ENCODE peak calls at places on chromosomes 1 and 21, in ten cellular contexts. P, L, S, Q, B, O, U, R, D and G are unnamed samples.

GRCh38 chr1:39845569-39846566 is 37.4 kb downstream of the TRIT1 start:
- DNase-seq in P (peak), L (peak), S (peak), Q (peak), B (peak), O (peak), U (peak), R (peak), D (peak), G (peak)

GRCh38 chr1:208604295-208604694 is 360.1 kb upstream of the PLXNA2 start:
- DNase-seq in P (no peak), L (no peak), S (no peak), Q (no peak), B (no peak), O (peak), U (no peak), R (no peak), D (no peak), G (peak)

GRCh38 chr1:88998716-88999115 is 6.3 kb upstream of the KYAT3 start:
- DNase-seq in P (peak), L (no peak), S (no peak), Q (no peak), B (no peak), O (peak), U (no peak), R (no peak), D (no peak), G (peak)

GRCh38 chr1:14524816-14525215 is 73.7 kb upstream of the KAZN start:
- DNase-seq in P (no peak), L (no peak), S (no peak), Q (no peak), B (no peak), O (no peak), U (no peak), R (no peak), D (no peak), G (no peak)

GRCh38 chr21:31566611-31567010 is 92.9 kb upstream of the SOD1 start:
- DNase-seq in P (no peak), L (no peak), S (no peak), Q (no peak), B (no peak), O (no peak), U (no peak), R (no peak), D (no peak), G (no peak)

GRCh38 chr1:183544598-183545297 is 45.5 kb downstream of the NCF2 start:
- DNase-seq in P (no peak), L (no peak), S (no peak), Q (no peak), B (no peak), O (no peak), U (no peak), R (no peak), D (no peak), G (no peak)

GRCh38 chr1:30515746-30516504 is 207.5 kb downstream of the MATN1 start:
- DNase-seq in P (no peak), L (peak), S (no peak), Q (no peak), B (no peak), O (no peak), U (no peak), R (no peak), D (no peak), G (no peak)

GRCh38 chr1:194466706-194467105 is 1280.3 kb upstream of the B3GALT2 start:
- DNase-seq in P (no peak), L (no peak), S (no peak), Q (no peak), B (no peak), O (no peak), U (no peak), R (no peak), D (no peak), G (peak)

GRCh38 chr1:70382682-70383081 is 28.2 kb upstream of the ANKRD13C start:
- DNase-seq in P (no peak), L (no peak), S (no peak), Q (no peak), B (no peak), O (no peak), U (no peak), R (no peak), D (no peak), G (no peak)

GRCh38 chr1:224781800-224782199 is 147.7 kb upstream of the DNAH14 start:
- DNase-seq in P (no peak), L (no peak), S (no peak), Q (no peak), B (no peak), O (no peak), U (no peak), R (no peak), D (no peak), G (no peak)